ENCODE peak calls at places on chromosome 17, in six cellular contexts. K is body of pancreas; U is heart right ventricle; Y is ascending aorta; Q is astrocyte; V is CD4-positive, alpha-beta memory T cell. O is an unnamed sample.

GRCh38 chr17:70624208-70624607 is 454.9 kb downstream of the KCNJ2 start:
- DNase-seq in U (no peak), K (no peak), V (no peak), Y (no peak), Q (no peak), O (no peak)

GRCh38 chr17:38355256-38355655 is 3.6 kb downstream of the SOCS7 start:
- DNase-seq in Q (no peak), Y (no peak), U (no peak), V (no peak), K (no peak), O (no peak)

GRCh38 chr17:70168044-70168978 is 1.0 kb upstream of the KCNJ2 start:
- DNase-seq in K (peak; percentile 60), Y (peak; percentile 71), U (peak; percentile 80), V (no peak), Q (peak; percentile 70), O (peak; percentile 6)

GRCh38 chr17:54891176-54891821 is 9.4 kb upstream of the TOM1L1 start:
- DNase-seq in Y (no peak), K (peak; percentile 48), Q (peak; percentile 53), U (peak; percentile 6), V (no peak), O (peak; percentile 85)

GRCh38 chr17:57338257-57338919 is 82.1 kb downstream of the MSI2 start:
- DNase-seq in Q (no peak), U (no peak), V (no peak), K (no peak), Y (no peak), O (no peak)

GRCh38 chr17:75549246-75550138 is 24.0 kb downstream of the LLGL2 start:
- DNase-seq in U (no peak), Q (no peak), V (no peak), K (peak; percentile 96), Y (no peak), O (peak; percentile 68)

GRCh38 chr17:41326173-41327145 is 10.9 kb upstream of the KRTAP17-1 start:
- DNase-seq in V (peak; percentile 65), Y (no peak), K (no peak), Q (no peak), U (no peak), O (peak; percentile 14)

GRCh38 chr17:76781056-76781982 is 43.4 kb downstream of the MFSD11 start:
- DNase-seq in V (no peak), K (no peak), Y (no peak), Q (no peak), U (no peak), O (peak; percentile 52)

GRCh38 chr17:40100669-40101366 is 429 bp upstream of the NR1D1 start:
- DNase-seq in K (peak; percentile 100), U (peak; percentile 99), Q (peak; percentile 93), Y (peak; percentile 99), V (peak; percentile 89), O (peak; percentile 96)

GRCh38 chr17:40530988-40531971 is 29.9 kb upstream of the TNS4 start:
- DNase-seq in Y (peak; percentile 33), V (peak; percentile 56), K (no peak), Q (no peak), U (no peak), O (no peak)

GRCh38 chr17:82449136-82449882 is 1.2 kb downstream of the CYBC1 start:
- DNase-seq in V (peak; percentile 76), Y (no peak), Q (no peak), U (peak; percentile 54), K (no peak), O (no peak)

GRCh38 chr17:36779550-36779949 is 157.7 kb upstream of the LHX1 start:
- DNase-seq in Y (no peak), K (no peak), U (no peak), Q (no peak), V (no peak), O (no peak)

GRCh38 chr17:77842148-77842905 is 116.2 kb upstream of the TNRC6C start:
- DNase-seq in Y (peak; percentile 57), V (no peak), U (no peak), Q (no peak), K (no peak), O (no peak)

GRCh38 chr17:82823004-82823403 is 16.8 kb downstream of the ZNF750 start:
- DNase-seq in K (no peak), V (no peak), Y (no peak), Q (no peak), U (no peak), O (no peak)

GRCh38 chr17:2064980-2065785 is 10.3 kb downstream of the HIC1 start:
- DNase-seq in U (no peak), Q (peak; percentile 69), V (no peak), K (no peak), Y (no peak), O (peak; percentile 52)

GRCh38 chr17:4008082-4008435 is 43.8 kb upstream of the ATP2A3 start:
- DNase-seq in U (no peak), Y (no peak), Q (no peak), K (no peak), V (no peak), O (no peak)

GRCh38 chr17:20226814-20227482 is 217.8 kb downstream of the SPECC1 start:
- DNase-seq in Q (peak; percentile 71), Y (peak; percentile 90), K (peak; percentile 75), V (peak; percentile 69), U (peak; percentile 76), O (peak; percentile 90)

GRCh38 chr17:43637563-43638323 is 24.0 kb downstream of the MEOX1 start:
- DNase-seq in U (no peak), K (no peak), V (no peak), Y (no peak), Q (no peak), O (peak; percentile 64)

GRCh38 chr17:4160294-4160859 is 17.4 kb downstream of the CYB5D2 start:
- DNase-seq in K (no peak), V (no peak), Y (no peak), U (no peak), Q (no peak), O (no peak)

GRCh38 chr17:72386619-72387237 is 265.9 kb downstream of the SOX9 start:
- DNase-seq in Q (no peak), K (no peak), Y (no peak), V (no peak), U (no peak), O (peak; percentile 92)

GRCh38 chr17:28199115-28199514 is 119.9 kb upstream of the TMEM97 start:
- DNase-seq in V (no peak), U (no peak), K (no peak), Y (no peak), Q (no peak), O (no peak)

GRCh38 chr17:33200587-33200986 is 92.5 kb downstream of the ASIC2 start:
- DNase-seq in V (no peak), Y (no peak), U (no peak), Q (peak; percentile 33), K (no peak), O (peak; percentile 7)

DNA sequence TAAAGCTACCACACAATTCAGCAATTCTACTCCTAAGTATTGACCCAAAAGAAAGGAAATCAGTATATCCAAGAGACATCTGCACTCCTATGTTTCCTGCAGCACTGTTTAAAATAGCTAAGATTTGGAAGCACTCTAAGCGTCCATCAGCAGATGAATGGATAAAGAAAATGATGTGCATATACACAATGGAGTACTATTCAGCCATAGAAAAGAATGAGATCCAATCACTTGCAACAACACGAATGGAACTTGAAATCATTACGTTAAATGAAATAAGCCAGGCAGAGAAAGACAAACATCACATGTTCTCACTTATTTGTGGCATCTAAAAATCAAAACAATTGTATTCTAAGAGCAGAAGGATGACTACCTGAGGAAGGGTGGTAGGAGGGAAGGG is 1.5 kb downstream of the SLFN11 start:
- DNase-seq in Y (no peak), K (no peak), U (no peak), Q (no peak), V (no peak), O (no peak)
- H3K4me3 ChIP-seq in Y (peak overlapping the region; percentile 4), K (no peak overlapping the region), U (no peak overlapping the region), Q (no peak overlapping the region), V (no peak overlapping the region), O (no peak overlapping the region)

DNA sequence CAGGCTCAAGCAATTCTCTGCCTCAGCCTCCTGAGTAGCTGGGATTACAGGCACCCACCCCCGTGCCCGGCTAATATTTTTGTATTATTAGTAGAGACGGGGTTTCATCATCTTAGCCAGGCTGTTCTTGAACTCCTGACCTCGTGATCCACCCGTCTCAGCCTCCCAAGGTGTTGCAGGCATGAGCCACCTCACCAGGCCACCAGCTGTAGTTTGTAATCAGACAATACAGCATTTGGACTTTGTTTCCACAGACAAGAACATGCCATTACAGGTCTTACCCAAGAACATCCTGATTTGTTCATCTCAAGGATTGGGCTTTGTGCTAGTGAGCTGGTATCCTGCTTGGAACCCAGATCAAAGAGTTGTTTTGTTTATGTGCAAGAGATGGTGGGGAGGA is 30.1 kb downstream of the C17orf100 start:
- DNase-seq in U (no peak), Q (no peak), Y (no peak), K (no peak), V (no peak), O (no peak)
- H3K9me3 ChIP-seq in U (no peaks in the 10 kb centered on the region), Q (no peaks in the 10 kb centered on the region), Y (no peaks in the 10 kb centered on the region), K (no peaks in the 10 kb centered on the region), V (no peaks in the 10 kb centered on the region), O (no peaks in the 10 kb centered on the region)

DNA sequence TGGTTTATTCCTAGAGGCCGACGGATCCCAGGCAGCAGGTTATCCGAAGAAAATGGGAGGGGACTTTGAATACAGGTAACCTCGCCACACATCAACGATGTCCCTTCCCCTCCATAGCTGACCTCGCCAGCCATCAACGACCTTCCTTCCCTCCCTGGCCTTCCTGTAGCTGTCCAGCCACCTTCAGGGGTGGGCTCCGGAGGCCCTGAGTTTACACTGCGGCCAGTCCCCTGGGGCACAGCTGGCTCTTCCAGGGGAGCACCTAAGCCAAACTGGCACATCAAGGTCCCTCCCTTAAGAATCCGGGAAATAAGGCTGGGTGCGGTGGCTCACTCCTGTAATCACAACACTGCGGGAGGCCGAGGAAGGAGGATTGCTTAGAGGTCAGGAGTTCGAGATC is 10.1 kb upstream of the RPH3AL start:
- DNase-seq in K (no peak), V (no peak), U (no peak), Y (peak; percentile 52), Q (no peak), O (no peak)
- H3K4me1 ChIP-seq in K (peaks cover 13% of the 10 kb centered on the region), V (peaks cover 11% of the 10 kb centered on the region), U (no peaks in the 10 kb centered on the region), Y (no peaks in the 10 kb centered on the region), Q (no peaks in the 10 kb centered on the region), O (no peaks in the 10 kb centered on the region)

GRCh38 chr17:7857724-7858486 is at the start of gene CYB5D1:
- DNase-seq in V (peak; percentile 95), K (peak; percentile 92), Y (peak; percentile 97), Q (peak; percentile 89), U (peak; percentile 96), O (peak; percentile 86)

GRCh38 chr17:7854851-7855642 is at the start of gene TMEM88:
- DNase-seq in K (peak; percentile 24), Q (no peak), U (peak; percentile 53), V (no peak), Y (no peak), O (no peak)

GRCh38 chr17:7855643-7856080 is 796 bp downstream of the TMEM88 start:
- DNase-seq in U (peak; percentile 55), K (no peak), Q (no peak), Y (no peak), V (no peak), O (no peak)

GRCh38 chr17:7856840-7857723 is at the start of gene NAA38:
- DNase-seq in V (peak; percentile 98), K (peak; percentile 98), Q (peak; percentile 98), Y (peak; percentile 99), U (peak; percentile 98), O (peak; percentile 97)

GRCh38 chr17:7856081-7856791 is 1.1 kb downstream of the NAA38 start:
- DNase-seq in Q (no peak), K (peak; percentile 35), V (no peak), U (peak; percentile 88), Y (no peak), O (no peak)
- H3K4me3 ChIP-seq in Q (peak overlapping the region; percentile 83), K (peak overlapping the region; percentile 49), V (peak overlapping the region; percentile 96), U (peak overlapping the region; percentile 63), Y (peak overlapping the region; percentile 73), O (peak overlapping the region; percentile 71)

O was measured in SJCRH30.